ENCODE peak calls at places on chromosomes 6 and 20, in eight cellular contexts. D is hepatocyte, W is body of pancreas, T is tibial nerve, C is thyroid gland, Q is uterus, F is endodermal cell, Z is Panc1. B is an unnamed sample.

GRCh38 chr20:40687384-40688128 is 1.5 kb downstream of the MAFB start:
- DNase-seq in D (peak; percentile 64), W (peak; percentile 81), T (peak; percentile 51), C (peak; percentile 97), Q (peak; percentile 38), F (peak; percentile 87), Z (no peak), B (peak; percentile 87)

GRCh38 chr6:105991561-105992314 is 94.4 kb upstream of the PRDM1 start:
- DNase-seq in D (peak; percentile 46), W (peak; percentile 13), T (no peak), C (peak; percentile 47), Q (no peak), F (peak; percentile 79), Z (no peak), B (peak; percentile 46)

GRCh38 chr20:25238319-25239037 is 9.4 kb upstream of the PYGB start:
- DNase-seq in D (no peak), W (no peak), T (no peak), C (no peak), Q (no peak), F (no peak), Z (no peak), B (no peak)

GRCh38 chr20:57851786-57852185 is 142.0 kb upstream of the PMEPA1 start:
- DNase-seq in D (no peak), W (no peak), T (no peak), C (no peak), Q (no peak), F (no peak), Z (no peak), B (no peak)

GRCh38 chr6:28742668-28743270 is 181.0 kb downstream of the TRIM27 start:
- DNase-seq in D (peak; percentile 16), W (no peak), T (no peak), C (no peak), Q (no peak), F (peak; percentile 92), Z (no peak), B (no peak)

GRCh38 chr20:13183005-13183404 is 38.1 kb upstream of the ISM1 start:
- DNase-seq in D (no peak), W (no peak), T (no peak), C (no peak), Q (no peak), F (no peak), Z (no peak), B (no peak)

GRCh38 chr20:208937-209566 is 18.0 kb upstream of the DEFB129 start:
- DNase-seq in D (peak; percentile 65), W (peak; percentile 44), T (no peak), C (no peak), Q (no peak), F (no peak), Z (peak; percentile 55), B (no peak)

GRCh38 chr6:36136034-36136433 is 5.7 kb downstream of the MAPK13 start:
- DNase-seq in D (no peak), W (no peak), T (no peak), C (no peak), Q (no peak), F (no peak), Z (no peak), B (no peak)

GRCh38 chr6:3706547-3707467 is 44.7 kb downstream of the PXDC1 start:
- DNase-seq in D (no peak), W (no peak), T (no peak), C (no peak), Q (no peak), F (no peak), Z (no peak), B (no peak)

GRCh38 chr6:1485678-1486077 is 96.3 kb downstream of the FOXF2 start:
- DNase-seq in D (peak; percentile 39), W (no peak), T (no peak), C (no peak), Q (no peak), F (no peak), Z (peak; percentile 55), B (no peak)

GRCh38 chr6:19465240-19465639 is 371.9 kb upstream of the ID4 start:
- DNase-seq in D (no peak), W (peak; percentile 5), T (no peak), C (peak; percentile 16), Q (no peak), F (no peak), Z (peak; percentile 46), B (no peak)

GRCh38 chr6:52330470-52330869 is 31.5 kb upstream of the PAQR8 start:
- DNase-seq in D (peak; percentile 65), W (no peak), T (no peak), C (no peak), Q (no peak), F (peak; percentile 56), Z (no peak), B (peak; percentile 54)

GRCh38 chr20:62752671-62753501 is 43.4 kb upstream of the MRGBP start:
- DNase-seq in D (peak; percentile 75), W (no peak), T (no peak), C (no peak), Q (no peak), F (no peak), Z (no peak), B (peak; percentile 38)

GRCh38 chr6:50820590-50821234 is 2.0 kb downstream of the TFAP2B start:
- DNase-seq in D (no peak), W (no peak), T (no peak), C (no peak), Q (no peak), F (no peak), Z (no peak), B (no peak)

GRCh38 chr6:70456725-70457124 is 43.4 kb downstream of the FAM135A start:
- DNase-seq in D (peak; percentile 3), W (no peak), T (no peak), C (no peak), Q (no peak), F (no peak), Z (no peak), B (no peak)

GRCh38 chr20:63183422-63184146 is 32.3 kb downstream of the YTHDF1 start:
- DNase-seq in D (peak; percentile 58), W (peak; percentile 32), T (peak; percentile 7), C (peak; percentile 59), Q (no peak), F (peak; percentile 92), Z (peak; percentile 25), B (peak; percentile 62)

GRCh38 chr6:118674772-118675171 is 23.4 kb upstream of the CEP85L start:
- DNase-seq in D (no peak), W (no peak), T (no peak), C (no peak), Q (no peak), F (no peak), Z (peak; percentile 39), B (no peak)

GRCh38 chr6:138211048-138211581 is 7.2 kb downstream of the PBOV1 start:
- DNase-seq in D (no peak), W (no peak), T (no peak), C (no peak), Q (no peak), F (no peak), Z (no peak), B (no peak)

GRCh38 chr6:22067127-22067526 is 229.7 kb downstream of the PRL start:
- DNase-seq in D (no peak), W (no peak), T (no peak), C (no peak), Q (no peak), F (no peak), Z (no peak), B (no peak)
- H3K4me1 ChIP-seq in D (peaks cover 10% of the 10 kb centered on the region), W (no peaks in the 10 kb centered on the region), T (peaks cover 9% of the 10 kb centered on the region), C (peaks cover 33% of the 10 kb centered on the region), Q (no peaks in the 10 kb centered on the region), F (no peaks in the 10 kb centered on the region), Z (peaks cover 11% of the 10 kb centered on the region), B (peaks cover 11% of the 10 kb centered on the region)

DNA sequence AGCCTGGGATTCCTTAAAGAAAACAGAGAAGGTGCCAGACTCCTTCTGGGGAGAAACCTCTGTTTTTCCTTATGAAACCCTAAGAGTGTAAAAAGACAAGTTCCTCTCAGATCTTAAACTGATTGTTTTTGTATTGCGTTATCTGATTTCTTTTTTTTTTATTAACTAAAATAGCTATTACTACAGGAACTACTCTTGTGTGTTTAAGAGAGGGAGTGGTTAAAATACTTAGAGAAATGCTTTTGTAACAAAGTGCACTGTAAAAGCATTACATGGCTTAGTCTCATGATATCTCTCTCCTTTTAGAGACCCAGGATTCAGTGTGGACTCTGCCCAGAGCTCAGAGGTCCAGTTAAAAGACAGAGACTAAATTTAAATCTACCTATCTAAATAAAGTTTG is 15.9 kb downstream of the PTGIS start:
- DNase-seq in D (peak; percentile 37), W (no peak), T (no peak), C (no peak), Q (no peak), F (no peak), Z (no peak), B (no peak)
- H3K27ac ChIP-seq in D (peak overlapping the region; percentile 87), W (no peak overlapping the region), T (peak overlapping the region; percentile 60), C (peak overlapping the region; percentile 51), Q (peak overlapping the region; percentile 94), F (no peak overlapping the region), Z (peak overlapping the region; percentile 3), B (no peak overlapping the region)

DNA sequence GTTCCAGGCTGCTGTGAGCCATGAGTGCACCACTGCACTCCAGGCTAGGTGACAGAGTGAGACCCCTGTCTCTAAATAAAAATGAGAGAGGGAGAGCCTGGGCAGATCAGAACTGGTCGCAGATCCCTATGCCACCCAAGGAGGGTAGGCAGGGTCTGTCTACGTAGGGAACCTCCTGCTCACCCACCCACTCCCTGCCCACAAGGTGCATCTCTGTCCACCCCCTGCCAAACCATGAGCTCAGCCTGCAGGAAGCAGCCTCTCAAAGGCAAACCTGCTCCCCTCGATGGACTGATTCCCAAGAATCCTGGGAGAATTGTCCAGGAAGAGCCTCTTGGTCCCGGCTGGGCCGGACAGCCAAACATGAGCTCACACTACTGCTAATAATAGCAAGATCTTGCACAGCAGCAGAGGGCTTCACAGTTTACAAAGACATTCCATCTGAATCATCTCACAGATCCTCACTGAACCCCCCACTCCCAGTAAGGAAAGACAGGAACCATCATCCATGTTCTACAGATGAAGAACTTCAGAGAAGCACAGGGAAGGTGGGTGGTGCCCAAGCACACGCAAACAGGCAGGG is 27.8 kb upstream of the TLDC2 start:
- DNase-seq in D (peak; percentile 58), W (no peak), T (peak; percentile 53), C (no peak), Q (peak; percentile 80), F (peak; percentile 44), Z (no peak), B (no peak)
- H3K4me1 ChIP-seq in D (peaks cover 6% of the 10 kb centered on the region), W (peaks cover 12% of the 10 kb centered on the region), T (peaks cover 62% of the 10 kb centered on the region), C (peaks cover 73% of the 10 kb centered on the region), Q (peaks cover 23% of the 10 kb centered on the region), F (peaks cover 8% of the 10 kb centered on the region), Z (no peaks in the 10 kb centered on the region), B (peaks cover 70% of the 10 kb centered on the region)

GRCh38 chr6:130043344-130043743 is 25.0 kb downstream of the L3MBTL3 start:
- DNase-seq in D (no peak), W (no peak), T (no peak), C (no peak), Q (no peak), F (no peak), Z (no peak), B (no peak)

GRCh38 chr6:130050230-130050629 is 31.8 kb downstream of the L3MBTL3 start:
- DNase-seq in D (no peak), W (no peak), T (no peak), C (no peak), Q (no peak), F (no peak), Z (no peak), B (no peak)

GRCh38 chr6:130046711-130047439 is 28.5 kb downstream of the L3MBTL3 start:
- DNase-seq in D (no peak), W (no peak), T (no peak), C (no peak), Q (no peak), F (no peak), Z (no peak), B (no peak)

GRCh38 chr6:130041594-130041993 is 23.2 kb downstream of the L3MBTL3 start:
- DNase-seq in D (no peak), W (no peak), T (no peak), C (no peak), Q (no peak), F (no peak), Z (no peak), B (no peak)

GRCh38 chr6:130047440-130047995 is 29.1 kb downstream of the L3MBTL3 start:
- DNase-seq in D (no peak), W (no peak), T (no peak), C (no peak), Q (no peak), F (no peak), Z (no peak), B (no peak)
- H3K27ac ChIP-seq in D (no peak overlapping the region), W (no peak overlapping the region), T (no peak overlapping the region), C (no peak overlapping the region), Q (no peak overlapping the region), F (no peak overlapping the region), Z (no peak overlapping the region), B (no peak overlapping the region)